ENCODE peak calls at places on chromosome 21, in five cellular contexts. One of them, this sample, is unnamed.

GRCh38 chr21:42646076-42646825 is 7.2 kb upstream of the PDE9A start:
- DNase-seq in HFFc6: no peak
- DNase-seq in ureter: no peak
- DNase-seq in NCI-H748 treated with DMSO at 0.1 percent for 48 hours: no peak
- DNase-seq in lung microvascular endothelial cell: no peak
- DNase-seq in this sample: no peak

GRCh38 chr21:28767523-28767922 is 225.2 kb downstream of the LTN1 start:
- DNase-seq in HFFc6: no peak
- DNase-seq in ureter: no peak
- DNase-seq in NCI-H748 treated with DMSO at 0.1 percent for 48 hours: no peak
- DNase-seq in lung microvascular endothelial cell: no peak
- DNase-seq in this sample: no peak

GRCh38 chr21:31398574-31398973 is 54.5 kb upstream of the TIAM1 start:
- DNase-seq in HFFc6: no peak
- DNase-seq in ureter: no peak
- DNase-seq in NCI-H748 treated with DMSO at 0.1 percent for 48 hours: no peak
- DNase-seq in lung microvascular endothelial cell: no peak
- DNase-seq in this sample: no peak

GRCh38 chr21:41673596-41674335 is 93.1 kb downstream of the RIPK4 start:
- DNase-seq in HFFc6: no peak
- DNase-seq in ureter: no peak
- DNase-seq in NCI-H748 treated with DMSO at 0.1 percent for 48 hours: no peak
- DNase-seq in lung microvascular endothelial cell: no peak
- DNase-seq in this sample: no peak

GRCh38 chr21:41500931-41501381 is 7.0 kb downstream of the TMPRSS2 start:
- DNase-seq in HFFc6: no peak
- DNase-seq in ureter: no peak
- DNase-seq in NCI-H748 treated with DMSO at 0.1 percent for 48 hours: no peak
- DNase-seq in lung microvascular endothelial cell: no peak
- DNase-seq in this sample: no peak

GRCh38 chr21:29716753-29717152 is 223.0 kb downstream of the GRIK1 start:
- DNase-seq in HFFc6: no peak
- DNase-seq in ureter: no peak
- DNase-seq in NCI-H748 treated with DMSO at 0.1 percent for 48 hours: no peak
- DNase-seq in lung microvascular endothelial cell: no peak
- DNase-seq in this sample: no peak

GRCh38 chr21:44416193-44416592 is 39.1 kb upstream of the LRRC3 start:
- DNase-seq in HFFc6: no peak
- DNase-seq in ureter: peak
- DNase-seq in NCI-H748 treated with DMSO at 0.1 percent for 48 hours: no peak
- DNase-seq in lung microvascular endothelial cell: no peak
- DNase-seq in this sample: no peak

GRCh38 chr21:39004776-39005605 is 178.3 kb downstream of the PSMG1 start:
- DNase-seq in HFFc6: no peak
- DNase-seq in ureter: no peak
- DNase-seq in NCI-H748 treated with DMSO at 0.1 percent for 48 hours: peak
- DNase-seq in lung microvascular endothelial cell: peak
- DNase-seq in this sample: peak

GRCh38 chr21:43333301-43334062 is 93.4 kb downstream of the SIK1 start:
- DNase-seq in HFFc6: peak
- DNase-seq in ureter: peak
- DNase-seq in NCI-H748 treated with DMSO at 0.1 percent for 48 hours: no peak
- DNase-seq in lung microvascular endothelial cell: peak
- DNase-seq in this sample: peak

GRCh38 chr21:39087976-39088370 is 95.3 kb downstream of the PSMG1 start:
- DNase-seq in HFFc6: no peak
- DNase-seq in ureter: no peak
- DNase-seq in NCI-H748 treated with DMSO at 0.1 percent for 48 hours: no peak
- DNase-seq in lung microvascular endothelial cell: no peak
- DNase-seq in this sample: no peak

GRCh38 chr21:21612446-21612845 is 614.2 kb downstream of the NCAM2 start:
- DNase-seq in HFFc6: peak
- DNase-seq in ureter: no peak
- DNase-seq in NCI-H748 treated with DMSO at 0.1 percent for 48 hours: no peak
- DNase-seq in lung microvascular endothelial cell: no peak
- DNase-seq in this sample: no peak